ENCODE peak calls at places on chromosomes 16 and 17, in four cellular contexts. V is heart right ventricle; B is CD8-positive, alpha-beta T cell; Y is body of pancreas. K is an unnamed sample. For H3K27me3, the result is how much of the 10 kb centered on the place peaks cover.

GRCh38 chr17:43021739-43022512 is at the start of gene VAT1:
- DNase-seq in V (peak), B (peak), Y (peak), K (peak)

GRCh38 chr17:7258731-7259554 is 3.3 kb downstream of the CLDN7 start:
- DNase-seq in V (no peak), B (no peak), Y (peak), K (no peak)

GRCh38 chr17:10631701-10632100 is 25.4 kb downstream of the MYH3 start:
- DNase-seq in V (no peak), B (no peak), Y (no peak), K (no peak)

GRCh38 chr17:72336026-72336803 is 215.4 kb downstream of the SOX9 start:
- DNase-seq in V (no peak), B (no peak), Y (no peak), K (no peak)

GRCh38 chr17:55267777-55268648 is 3.3 kb downstream of the HLF start:
- DNase-seq in V (no peak), B (no peak), Y (no peak), K (peak)

GRCh38 chr17:38350035-38350434 is 1.6 kb upstream of the SOCS7 start:
- DNase-seq in V (no peak), B (no peak), Y (no peak), K (no peak)

GRCh38 chr17:42571435-42572225 is 4.7 kb downstream of the MLX start:
- DNase-seq in V (no peak), B (no peak), Y (peak), K (no peak)

GRCh38 chr16:87615621-87616041 is 13.3 kb downstream of the JPH3 start:
- DNase-seq in V (no peak), B (no peak), Y (no peak), K (no peak)

GRCh38 chr17:62652251-62653001 is 25.0 kb downstream of the MRC2 start:
- DNase-seq in V (peak), B (peak), Y (peak), K (peak)

GRCh38 chr16:54291107-54291980 is 4.8 kb upstream of the IRX3 start:
- DNase-seq in V (no peak), B (no peak), Y (no peak), K (no peak)

GRCh38 chr16:82070656-82071369 is 35.8 kb downstream of the HSD17B2 start:
- DNase-seq in V (no peak), B (no peak), Y (no peak), K (no peak)

GRCh38 chr17:7572588-7573323 is 6.7 kb upstream of the CD68 start:
- DNase-seq in V (no peak), B (peak), Y (peak), K (peak)

GRCh38 chr17:73027130-73027741 is 65.3 kb downstream of the SLC39A11 start:
- DNase-seq in V (no peak), B (no peak), Y (no peak), K (no peak)

GRCh38 chr16:14018848-14019247 is 52.3 kb upstream of the MRTFB start:
- DNase-seq in V (no peak), B (no peak), Y (no peak), K (no peak)

GRCh38 chr16:51153275-51153991 is 2.4 kb upstream of the SALL1 start:
- DNase-seq in V (no peak), B (no peak), Y (no peak), K (no peak)
- H3K27me3 ChIP-seq in V (under half), B (under half), Y (half or more), K (under half)

GRCh38 chr17:48623583-48623982 is 2.6 kb downstream of the HOXB9 start:
- DNase-seq in V (no peak), B (no peak), Y (no peak), K (no peak)
- H3K4me3 ChIP-seq in V (no peak), B (no peak), Y (no peak), K (no peak)

GRCh38 chr17:74928786-74929185 is 4.7 kb downstream of the OTOP2 start:
- DNase-seq in V (no peak), B (no peak), Y (no peak), K (no peak)
- H3K27me3 ChIP-seq in V (under half), B (under half), Y (under half), K (under half)

GRCh38 chr17:978110-979093 is 1.2 kb downstream of the NXN start:
- DNase-seq in V (peak), B (no peak), Y (no peak), K (no peak)

GRCh38 chr17:975321-975982 is 4.1 kb downstream of the NXN start:
- DNase-seq in V (no peak), B (no peak), Y (no peak), K (no peak)

GRCh38 chr17:976316-976715 is 3.3 kb downstream of the NXN start:
- DNase-seq in V (no peak), B (no peak), Y (no peak), K (no peak)

GRCh38 chr17:979211-979538 is 401 bp downstream of the NXN start:
- DNase-seq in V (no peak), B (no peak), Y (no peak), K (no peak)

DNA sequence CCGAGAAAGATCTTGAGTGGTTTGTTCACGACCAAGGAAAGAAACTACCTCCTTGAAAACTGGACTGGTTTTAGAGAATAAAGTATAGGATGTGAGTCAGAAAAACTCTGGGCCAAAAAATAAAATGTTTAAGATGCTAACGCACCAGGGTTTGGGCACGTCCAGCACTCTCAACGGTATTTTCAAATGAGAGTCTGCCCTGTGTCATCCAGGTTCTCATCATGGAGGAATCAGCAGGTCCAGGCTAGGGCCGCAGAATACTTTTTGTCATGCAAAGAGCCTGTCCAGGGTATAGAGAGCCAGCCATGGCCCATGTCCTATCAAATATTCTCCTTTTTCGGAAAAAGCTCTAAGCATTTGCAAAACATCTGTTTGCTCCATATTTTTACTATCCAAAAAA is 2.4 kb downstream of the NXN start:
- DNase-seq in V (no peak), B (no peak), Y (no peak), K (no peak)
- H3K4me3 ChIP-seq in V (no peak), B (no peak), Y (no peak), K (no peak)

K was measured in GM06990.